ENCODE peak calls at places on chromosomes 16 and 17, in six cellular contexts. U, Q, B, S, T and P are unnamed samples.

GRCh38 chr17:17815062-17815406 is 21.8 kb downstream of the SREBF1 start:
- DNase-seq in U (no peak), Q (no peak), B (no peak), S (peak), T (no peak), P (no peak)

GRCh38 chr17:71502443-71502842 is 618.4 kb upstream of the SOX9 start:
- DNase-seq in U (no peak), Q (no peak), B (no peak), S (no peak), T (no peak), P (no peak)

GRCh38 chr17:63476494-63476856 is 386 bp upstream of the ACE start:
- DNase-seq in U (no peak), Q (no peak), B (no peak), S (no peak), T (no peak), P (no peak)

GRCh38 chr16:391885-392335 is 5.1 kb upstream of the NME4 start:
- DNase-seq in U (no peak), Q (peak), B (peak), S (peak), T (no peak), P (peak)

GRCh38 chr17:28896491-28896883 is 1.0 kb downstream of the FLOT2 start:
- DNase-seq in U (no peak), Q (no peak), B (no peak), S (no peak), T (no peak), P (no peak)

GRCh38 chr17:43719578-43719977 is 39.0 kb downstream of the SOST start:
- DNase-seq in U (no peak), Q (no peak), B (no peak), S (no peak), T (no peak), P (no peak)

GRCh38 chr17:82097919-82098168 is 192 bp downstream of the FASN start:
- DNase-seq in U (no peak), Q (no peak), B (no peak), S (no peak), T (no peak), P (no peak)

GRCh38 chr16:68538880-68539701 is at the start of gene ZFP90:
- DNase-seq in U (peak), Q (peak), B (peak), S (peak), T (peak), P (peak)

GRCh38 chr17:68175905-68176304 is 71.9 kb upstream of the AMZ2 start:
- DNase-seq in U (no peak), Q (no peak), B (no peak), S (no peak), T (no peak), P (no peak)

GRCh38 chr16:55643161-55643970 is 12.4 kb upstream of the SLC6A2 start:
- DNase-seq in U (no peak), Q (no peak), B (no peak), S (peak), T (no peak), P (no peak)

GRCh38 chr17:13154403-13154802 is 136.6 kb upstream of the ELAC2 start:
- DNase-seq in U (no peak), Q (no peak), B (no peak), S (no peak), T (no peak), P (no peak)

GRCh38 chr17:48160177-48160967 is 52.8 kb downstream of the SNX11 start:
- DNase-seq in U (no peak), Q (no peak), B (no peak), S (peak), T (no peak), P (no peak)

GRCh38 chr16:57609541-57610401 is 18.7 kb upstream of the ADGRG1 start:
- DNase-seq in U (no peak), Q (no peak), B (peak), S (peak), T (peak), P (no peak)

GRCh38 chr17:48439875-48440505 is 10.0 kb upstream of the SKAP1 start:
- DNase-seq in U (no peak), Q (no peak), B (no peak), S (no peak), T (no peak), P (peak)

GRCh38 chr16:63361032-63361624 is 1324.9 kb upstream of the CDH8 start:
- DNase-seq in U (no peak), Q (peak), B (no peak), S (no peak), T (no peak), P (no peak)

GRCh38 chr16:46889942-46890300 is 5.8 kb downstream of the GPT2 start:
- DNase-seq in U (no peak), Q (no peak), B (no peak), S (no peak), T (no peak), P (no peak)

GRCh38 chr17:60744355-60744958 is 66.8 kb downstream of the BCAS3 start:
- DNase-seq in U (no peak), Q (no peak), B (no peak), S (no peak), T (no peak), P (no peak)

GRCh38 chr16:67872631-67873434 is at the start of gene EDC4:
- DNase-seq in U (peak), Q (peak), B (peak), S (peak), T (peak), P (peak)

GRCh38 chr16:89049484-89050118 is 44.1 kb upstream of the ACSF3 start:
- DNase-seq in U (no peak), Q (no peak), B (no peak), S (no peak), T (peak), P (no peak)

GRCh38 chr16:3175157-3176153 is 12.5 kb upstream of the OR1F1 start:
- DNase-seq in U (no peak), Q (no peak), B (no peak), S (no peak), T (peak), P (no peak)

GRCh38 chr16:7458144-7458543 is 125.5 kb downstream of the RBFOX1 start:
- DNase-seq in U (no peak), Q (no peak), B (no peak), S (no peak), T (no peak), P (no peak)

GRCh38 chr16:86716649-86717048 is 138.3 kb downstream of the FOXL1 start:
- DNase-seq in U (no peak), Q (no peak), B (no peak), S (no peak), T (no peak), P (no peak)

GRCh38 chr16:27432600-27432957 is 30.6 kb downstream of the IL21R start:
- DNase-seq in U (no peak), Q (peak), B (peak), S (no peak), T (peak), P (no peak)

GRCh38 chr16:88570691-88571092 is 489 bp downstream of the ZC3H18 start:
- DNase-seq in U (no peak), Q (no peak), B (no peak), S (no peak), T (no peak), P (peak)

GRCh38 chr16:67247698-67248400 is 568 bp upstream of the FHOD1 start:
- DNase-seq in U (no peak), Q (no peak), B (no peak), S (no peak), T (no peak), P (no peak)

GRCh38 chr16:19008245-19008644 is 24.5 kb downstream of the TMC7 start:
- DNase-seq in U (no peak), Q (peak), B (no peak), S (no peak), T (no peak), P (no peak)

GRCh38 chr16:49589721-49590120 is 216.1 kb downstream of the C16orf78 start:
- DNase-seq in U (no peak), Q (no peak), B (peak), S (no peak), T (no peak), P (no peak)

GRCh38 chr17:60971515-60972369 is 294.1 kb downstream of the BCAS3 start:
- DNase-seq in U (peak), Q (peak), B (no peak), S (peak), T (no peak), P (peak)

GRCh38 chr17:61502292-61502691 is 50.1 kb downstream of the TBX4 start:
- DNase-seq in U (no peak), Q (no peak), B (no peak), S (no peak), T (no peak), P (no peak)

GRCh38 chr17:30092886-30093285 is 23.7 kb upstream of the NSRP1 start:
- DNase-seq in U (no peak), Q (no peak), B (no peak), S (no peak), T (no peak), P (no peak)

GRCh38 chr16:57479422-57480126 is 6.7 kb downstream of the DOK4 start:
- DNase-seq in U (peak), Q (no peak), B (peak), S (no peak), T (no peak), P (no peak)

GRCh38 chr16:80198265-80198994 is 342.4 kb upstream of the DYNLRB2 start:
- DNase-seq in U (no peak), Q (no peak), B (no peak), S (no peak), T (no peak), P (no peak)

GRCh38 chr16:48537909-48538745 is 71.9 kb downstream of the N4BP1 start:
- DNase-seq in U (peak), Q (no peak), B (no peak), S (peak), T (peak), P (no peak)

GRCh38 chr17:47275245-47275984 is 21.8 kb downstream of the ITGB3 start:
- DNase-seq in U (peak), Q (peak), B (peak), S (peak), T (peak), P (no peak)

GRCh38 chr17:79615446-79615845 is 4.6 kb upstream of the RBFOX3 start:
- DNase-seq in U (no peak), Q (no peak), B (no peak), S (no peak), T (peak), P (no peak)

GRCh38 chr17:79614248-79614647 is 3.4 kb upstream of the RBFOX3 start:
- DNase-seq in U (no peak), Q (no peak), B (no peak), S (no peak), T (no peak), P (no peak)

GRCh38 chr17:79613195-79613517 is 2.3 kb upstream of the RBFOX3 start:
- DNase-seq in U (no peak), Q (no peak), B (no peak), S (no peak), T (no peak), P (no peak)

GRCh38 chr17:79610151-79610645 is 653 bp downstream of the RBFOX3 start:
- DNase-seq in U (no peak), Q (no peak), B (no peak), S (no peak), T (no peak), P (no peak)

GRCh38 chr17:79612468-79613194 is 1.8 kb upstream of the RBFOX3 start:
- DNase-seq in U (no peak), Q (no peak), B (no peak), S (peak), T (peak), P (peak)
- TF ChIP-seq CTCF in U (no peak), Q (peak), B (no peak), S (no peak), T (peak), P (no peak)

GRCh38 chr17:3916013-3916696 is at the start of gene P2RX1:
- DNase-seq in U (peak), Q (no peak), B (no peak), S (no peak), T (no peak), P (no peak)
- TF ChIP-seq CTCF in U (no peak), Q (no peak), B (no peak), S (no peak), T (no peak), P (no peak)

DNA sequence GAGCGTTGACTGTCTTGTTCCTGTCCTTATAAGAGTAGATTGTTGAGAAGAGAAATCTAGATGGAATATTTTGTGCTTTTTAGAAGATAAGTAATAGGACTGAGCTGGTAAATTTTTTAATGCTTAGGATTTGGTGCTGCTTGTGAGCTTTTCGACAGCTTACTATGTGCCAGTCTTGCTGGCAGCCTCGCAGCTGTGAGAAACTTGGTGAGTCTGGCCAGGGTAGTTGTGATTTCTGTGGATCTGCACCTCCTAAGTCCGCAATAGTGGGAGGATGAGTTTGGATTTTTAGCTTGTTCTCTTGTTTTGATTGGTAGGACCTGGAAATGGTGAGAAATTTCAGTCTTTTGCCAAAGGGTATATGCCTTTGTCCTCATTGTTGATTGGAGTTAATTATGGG is 3.6 kb downstream of the SOCS7 start:
- DNase-seq in U (no peak), Q (no peak), B (no peak), S (no peak), T (no peak), P (no peak)
- TF ChIP-seq CTCF in U (no peak), Q (no peak), B (no peak), S (no peak), T (no peak), P (no peak)

GRCh38 chr16:85634747-85635544 is 21.8 kb downstream of the GSE1 start:
- DNase-seq in U (no peak), Q (no peak), B (no peak), S (peak), T (no peak), P (no peak)
- TF ChIP-seq CTCF in U (no peak), Q (peak), B (no peak), S (no peak), T (no peak), P (no peak)

GRCh38 chr17:8965394-8966168 is at the start of gene PIK3R5:
- DNase-seq in U (no peak), Q (no peak), B (no peak), S (peak), T (no peak), P (peak)
- TF ChIP-seq CTCF in U (no peak), Q (no peak), B (no peak), S (no peak), T (no peak), P (peak)

DNA sequence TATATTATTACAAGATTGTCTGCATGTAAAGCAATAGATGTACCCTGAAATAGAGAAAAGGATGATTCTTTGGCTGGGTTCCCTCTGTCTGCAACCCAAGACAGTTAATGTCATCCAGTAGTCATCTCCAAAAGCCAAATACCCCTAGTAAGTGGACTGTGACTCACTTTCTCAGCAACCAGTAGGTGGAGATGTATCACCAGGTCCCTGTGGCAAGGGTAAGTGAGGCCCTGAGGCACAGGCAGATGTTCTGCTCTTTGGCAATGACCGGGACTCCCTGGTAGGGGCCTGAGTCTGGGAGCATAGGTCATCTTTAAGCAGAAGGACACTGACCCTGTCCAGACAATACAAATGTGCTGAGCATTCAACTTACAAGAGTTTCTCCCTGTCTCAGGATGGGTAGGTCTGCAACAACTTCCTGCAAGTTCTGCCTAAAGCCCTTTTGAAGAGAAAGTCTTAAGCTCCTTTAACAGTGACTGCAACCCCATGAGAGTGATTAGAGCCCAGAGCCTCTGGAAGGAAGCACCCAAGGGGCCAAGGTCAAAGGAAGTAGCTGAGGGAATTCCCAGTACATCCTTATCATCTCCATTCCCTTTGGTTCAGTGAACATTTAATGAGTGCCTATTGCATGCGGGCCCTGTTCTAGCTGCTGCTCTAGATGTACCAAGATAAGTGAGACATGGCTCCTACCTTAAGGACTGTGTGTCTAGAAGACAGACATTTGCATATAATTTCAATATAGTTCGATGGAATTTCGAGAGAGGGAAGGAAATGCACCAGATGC is 31.9 kb downstream of the PMP22 start:
- DNase-seq in U (no peak), Q (no peak), B (no peak), S (no peak), T (no peak), P (no peak)
- TF ChIP-seq CTCF in U (no peak), Q (peak), B (peak), S (no peak), T (no peak), P (no peak)

GRCh38 chr17:70423562-70423961 is 254.2 kb downstream of the KCNJ2 start:
- DNase-seq in U (no peak), Q (no peak), B (no peak), S (no peak), T (no peak), P (no peak)
- TF ChIP-seq CTCF in U (no peak), Q (no peak), B (no peak), S (no peak), T (no peak), P (no peak)

GRCh38 chr17:75288359-75288758 is 874 bp downstream of the SLC25A19 start:
- DNase-seq in U (no peak), Q (no peak), B (no peak), S (no peak), T (no peak), P (no peak)

GRCh38 chr17:75287221-75287620 is 2.0 kb downstream of the SLC25A19 start:
- DNase-seq in U (no peak), Q (no peak), B (no peak), S (no peak), T (no peak), P (no peak)

GRCh38 chr17:75288784-75289121 is 480 bp downstream of the SLC25A19 start:
- DNase-seq in U (no peak), Q (no peak), B (no peak), S (peak), T (no peak), P (no peak)

GRCh38 chr17:75289122-75289831 is at the start of gene SLC25A19:
- DNase-seq in U (peak), Q (peak), B (peak), S (peak), T (peak), P (peak)

DNA sequence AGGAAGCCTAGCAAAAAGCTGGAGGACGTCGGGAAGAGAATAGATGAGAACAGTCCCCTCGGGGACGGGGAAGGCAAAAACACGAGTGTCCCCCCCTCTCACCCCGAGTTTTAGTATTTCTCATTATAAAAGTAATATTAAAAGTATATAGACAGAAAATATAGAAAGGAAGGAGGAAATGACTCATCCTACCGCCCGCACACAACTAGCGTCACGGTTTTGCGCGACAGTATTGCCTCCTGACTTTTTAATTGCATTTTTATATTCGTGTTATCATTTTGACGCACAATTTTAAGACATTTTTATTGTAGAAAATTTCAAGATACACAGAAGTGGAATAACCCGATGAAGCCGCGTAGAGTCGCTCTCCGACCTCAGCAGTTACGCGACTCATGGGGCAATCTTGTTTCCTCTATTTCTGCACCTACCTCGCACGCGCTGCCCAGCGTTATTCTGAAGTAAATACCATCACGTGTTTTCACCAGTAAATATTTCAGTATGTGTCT is 652 bp upstream of the SLC25A19 start:
- DNase-seq in U (no peak), Q (no peak), B (peak), S (peak), T (peak), P (peak)
- TF ChIP-seq CTCF in U (no peak), Q (peak), B (peak), S (no peak), T (no peak), P (peak)

GRCh38 chr16:75238853-75239371 is 12.5 kb downstream of the BCAR1 start:
- DNase-seq in U (no peak), Q (no peak), B (peak), S (peak), T (no peak), P (no peak)
- TF ChIP-seq CTCF in U (peak), Q (peak), B (peak), S (no peak), T (no peak), P (no peak)

GRCh38 chr17:72529386-72529785 is 408.6 kb downstream of the SOX9 start:
- DNase-seq in U (no peak), Q (no peak), B (no peak), S (no peak), T (no peak), P (no peak)
- TF ChIP-seq CTCF in U (no peak), Q (no peak), B (no peak), S (no peak), T (no peak), P (no peak)